ENCODE peak calls at places on chromosome 11, in four cellular contexts. G, P, H and S are unnamed samples.

GRCh38 chr11:65576867-65577755 is 1.3 kb downstream of the EHBP1L1 start:
- DNase-seq in G (no peak), H (no peak), P (no peak), S (peak; percentile 78)

GRCh38 chr11:116547571-116547970 is 225.2 kb downstream of the BUD13 start:
- DNase-seq in H (no peak), G (no peak), P (no peak), S (no peak)

GRCh38 chr11:2168286-2169000 is 3.2 kb downstream of the TH start:
- DNase-seq in H (no peak), P (no peak), G (no peak), S (no peak)

GRCh38 chr11:80167766-80168165 is 726.9 kb upstream of the TENM4 start:
- DNase-seq in H (no peak), G (no peak), P (no peak), S (no peak)

GRCh38 chr11:35144103-35144741 is 5.3 kb downstream of the CD44 start:
- DNase-seq in G (no peak), H (no peak), P (no peak), S (peak; percentile 32)

GRCh38 chr11:75431533-75432525 is 1.2 kb downstream of the KLHL35 start:
- DNase-seq in G (no peak), H (no peak), P (no peak), S (no peak)

GRCh38 chr11:85132839-85133238 is 494.3 kb downstream of the DLG2 start:
- DNase-seq in H (peak; percentile 29), P (peak; percentile 57), G (no peak), S (no peak)

GRCh38 chr11:133134561-133135173 is 397.6 kb downstream of the OPCML start:
- DNase-seq in P (peak; percentile 71), G (peak; percentile 27), H (peak; percentile 78), S (peak; percentile 76)

GRCh38 chr11:13339196-13340153 is 61.9 kb downstream of the BMAL1 start:
- DNase-seq in H (no peak), G (no peak), P (no peak), S (no peak)

GRCh38 chr11:74320538-74320937 is 9.1 kb upstream of the P4HA3 start:
- DNase-seq in G (no peak), P (no peak), H (no peak), S (no peak)

GRCh38 chr11:116353517-116353916 is 419.3 kb downstream of the BUD13 start:
- DNase-seq in G (no peak), H (no peak), P (no peak), S (no peak)

GRCh38 chr11:111435046-111435698 is 56.1 kb upstream of the POU2AF1 start:
- DNase-seq in H (no peak), P (no peak), G (no peak), S (no peak)

GRCh38 chr11:20109731-20110445 is 50.4 kb downstream of the DBX1 start:
- DNase-seq in G (no peak), P (no peak), H (no peak), S (no peak)

GRCh38 chr11:116193321-116194114 is 579.3 kb downstream of the BUD13 start:
- DNase-seq in G (peak; percentile 58), P (no peak), H (peak; percentile 65), S (peak; percentile 67)

GRCh38 chr11:85822814-85823213 is 11.9 kb upstream of the SYTL2 start:
- DNase-seq in H (no peak), P (no peak), G (no peak), S (no peak)

GRCh38 chr11:64728757-64729365 is 5.9 kb upstream of the NRXN2 start:
- DNase-seq in H (no peak), P (no peak), G (no peak), S (no peak)

GRCh38 chr11:132068556-132068955 is 698.1 kb downstream of the NTM start:
- DNase-seq in P (no peak), H (no peak), G (no peak), S (no peak)

GRCh38 chr11:125141686-125142535 is 22.6 kb upstream of the PKNOX2 start:
- DNase-seq in G (no peak), P (no peak), H (peak; percentile 85), S (peak; percentile 51)

GRCh38 chr11:6321961-6322362 is 1.7 kb upstream of the CAVIN3 start:
- DNase-seq in P (no peak), G (no peak), H (no peak), S (no peak)

GRCh38 chr11:123187670-123188507 is 7.2 kb downstream of the CLMP start:
- DNase-seq in G (no peak), H (no peak), P (no peak), S (no peak)

GRCh38 chr11:34977039-34977906 is 60.9 kb downstream of the PDHX start:
- DNase-seq in H (no peak), G (no peak), P (no peak), S (no peak)

GRCh38 chr11:4072668-4073285 is 21.8 kb upstream of the RRM1 start:
- DNase-seq in G (peak; percentile 47), H (peak; percentile 45), P (no peak), S (peak; percentile 58)

GRCh38 chr11:73271936-73272679 is at the start of gene P2RY6:
- DNase-seq in P (no peak), G (no peak), H (peak; percentile 1), S (peak; percentile 27)

GRCh38 chr11:35464308-35464707 is 45.0 kb upstream of the SLC1A2 start:
- DNase-seq in G (no peak), P (no peak), H (no peak), S (no peak)

GRCh38 chr11:118938491-118939411 is 13.0 kb upstream of the BCL9L start:
- DNase-seq in H (no peak), P (no peak), G (no peak), S (no peak)

GRCh38 chr11:69365567-69365966 is 71.6 kb downstream of the MYEOV start:
- DNase-seq in G (no peak), P (no peak), H (no peak), S (no peak)

GRCh38 chr11:73334244-73335203 is 26.4 kb downstream of the ARHGEF17 start:
- DNase-seq in G (peak; percentile 63), H (peak; percentile 38), P (peak; percentile 62), S (peak; percentile 65)

GRCh38 chr11:96278039-96278897 is 64.7 kb downstream of the MAML2 start:
- DNase-seq in P (no peak), H (no peak), G (no peak), S (no peak)

GRCh38 chr11:77084581-77085191 is 17.9 kb downstream of the CAPN5 start:
- DNase-seq in P (peak; percentile 26), G (no peak), H (no peak), S (peak; percentile 26)

GRCh38 chr11:46917109-46918086 is 952 bp downstream of the LRP4 start:
- DNase-seq in P (no peak), H (peak; percentile 10), G (no peak), S (no peak)

GRCh38 chr11:47514825-47515647 is 37.9 kb downstream of the CELF1 start:
- DNase-seq in G (no peak), H (no peak), P (no peak), S (no peak)

GRCh38 chr11:124717786-124718634 is 21.7 kb upstream of the NRGN start:
- DNase-seq in H (peak; percentile 68), P (no peak), G (no peak), S (no peak)

GRCh38 chr11:78722786-78723185 is 148.1 kb upstream of the NARS2 start:
- DNase-seq in P (no peak), G (no peak), H (no peak), S (no peak)

GRCh38 chr11:30914143-30914762 is 328.1 kb upstream of the MPPED2 start:
- DNase-seq in G (peak; percentile 24), H (peak; percentile 74), P (peak; percentile 77), S (peak; percentile 52)

GRCh38 chr11:8384199-8384821 is 120.6 kb upstream of the LMO1 start:
- DNase-seq in P (no peak), G (no peak), H (peak; percentile 40), S (peak; percentile 61)

GRCh38 chr11:2100361-2101170 is 38.6 kb downstream of the IGF2 start:
- DNase-seq in G (no peak), H (no peak), P (peak; percentile 30), S (peak; percentile 71)

GRCh38 chr11:118789501-118790356 is 1.2 kb downstream of the DDX6 start:
- DNase-seq in G (no peak), P (no peak), H (no peak), S (no peak)